ENCODE peak calls at places on chromosome 19, in four cellular contexts. Z is H1, E is trophoblast cell, M is mesenchymal stem cell. X is an unnamed sample.

GRCh38 chr19:10230155-10230903 is 802 bp downstream of the S1PR2 start:
- DNase-seq in Z (peak; percentile 83), M (peak; percentile 56), E (peak; percentile 85), X (peak; percentile 64)

GRCh38 chr19:7395360-7395781 is 46.6 kb downstream of the ARHGEF18 start:
- DNase-seq in Z (peak; percentile 52), M (peak; percentile 26), E (no peak), X (no peak)

GRCh38 chr19:15369594-15369891 is 10.0 kb downstream of the AKAP8 start:
- DNase-seq in M (no peak), Z (no peak), E (no peak), X (no peak)

GRCh38 chr19:22526661-22527272 is 104.6 kb upstream of the ZNF98 start:
- DNase-seq in Z (no peak), E (no peak), M (no peak), X (no peak)

GRCh38 chr19:7998081-7998480 is 7.4 kb downstream of the ELAVL1 start:
- DNase-seq in E (no peak), M (no peak), Z (no peak), X (no peak)

GRCh38 chr19:56946164-56946563 is 105.6 kb upstream of the PEG3 start:
- DNase-seq in M (no peak), E (no peak), Z (no peak), X (peak; percentile 36)

GRCh38 chr19:1855828-1856255 is 7.5 kb downstream of the KLF16 start:
- DNase-seq in M (no peak), Z (no peak), E (no peak), X (no peak)

GRCh38 chr19:8580710-8581281 is 3.6 kb upstream of the MYO1F start:
- DNase-seq in E (peak; percentile 91), M (peak; percentile 75), Z (peak; percentile 99), X (peak; percentile 86)

GRCh38 chr19:18170714-18171255 is 2.8 kb upstream of the IFI30 start:
- DNase-seq in E (peak; percentile 44), Z (no peak), M (no peak), X (no peak)

GRCh38 chr19:1942078-1942933 is 1.3 kb downstream of the CSNK1G2 start:
- DNase-seq in M (peak; percentile 90), E (peak; percentile 75), Z (peak; percentile 85), X (peak; percentile 81)

GRCh38 chr19:35253316-35254286 is 4.8 kb downstream of the LSR start:
- DNase-seq in M (no peak), E (no peak), Z (peak; percentile 48), X (no peak)

GRCh38 chr19:28150129-28150528 is 1062.8 kb downstream of the UQCRFS1 start:
- DNase-seq in M (no peak), E (no peak), Z (no peak), X (no peak)

GRCh38 chr19:4357095-4357797 is 13.9 kb downstream of the MPND start:
- DNase-seq in E (no peak), M (no peak), Z (no peak), X (no peak)

GRCh38 chr19:18224525-18225354 is 1.5 kb downstream of the PDE4C start:
- DNase-seq in M (peak; percentile 98), E (peak; percentile 100), Z (peak; percentile 99), X (peak; percentile 98)

GRCh38 chr19:8306235-8307054 is 1.7 kb downstream of the CD320 start:
- DNase-seq in E (no peak), M (no peak), Z (peak; percentile 43), X (no peak)

GRCh38 chr19:2320939-2321338 is 7.4 kb downstream of the LSM7 start:
- DNase-seq in E (no peak), M (no peak), Z (no peak), X (no peak)

GRCh38 chr19:12137541-12137940 is 2.6 kb downstream of the ZNF20 start:
- DNase-seq in M (no peak), Z (no peak), E (peak; percentile 41), X (no peak)

GRCh38 chr19:7618771-7619510 is 10.4 kb downstream of the XAB2 start:
- DNase-seq in M (no peak), Z (no peak), E (no peak), X (no peak)

GRCh38 chr19:38843175-38843758 is 6.5 kb downstream of the HNRNPL start:
- DNase-seq in E (no peak), Z (no peak), M (no peak), X (no peak)

GRCh38 chr19:38844093-38844686 is 5.6 kb downstream of the HNRNPL start:
- DNase-seq in E (no peak), Z (no peak), M (no peak), X (no peak)

GRCh38 chr19:38845374-38846024 is 4.3 kb downstream of the HNRNPL start:
- DNase-seq in E (no peak), M (no peak), Z (no peak), X (no peak)

GRCh38 chr19:38848299-38849146 is 1.3 kb downstream of the HNRNPL start:
- DNase-seq in Z (no peak), E (no peak), M (no peak), X (no peak)

GRCh38 chr19:38846097-38846496 is 3.7 kb downstream of the HNRNPL start:
- DNase-seq in M (no peak), Z (no peak), E (no peak), X (no peak)
- H3K23ac ChIP-seq in M (no peak overlapping the region), Z (no peak overlapping the region), E (no peak overlapping the region), X (no peak overlapping the region)

GRCh38 chr19:13164370-13165090 is 14.3 kb downstream of the IER2 start:
- DNase-seq in E (peak; percentile 31), M (peak; percentile 65), Z (peak; percentile 89), X (peak; percentile 80)
- H3K4me3 ChIP-seq in E (peak overlapping the region; percentile 10), M (peak overlapping the region; percentile 58), Z (peak overlapping the region; percentile 51), X (peak overlapping the region; percentile 43)

GRCh38 chr19:54893406-54893805 is 12.5 kb upstream of the NCR1 start:
- DNase-seq in M (no peak), E (peak; percentile 74), Z (peak; percentile 76), X (no peak)
- H2BK12ac ChIP-seq in M (no peak overlapping the region), E (no peak overlapping the region), Z (peak overlapping the region; percentile 68), X (no peak overlapping the region)

GRCh38 chr19:42150940-42151339 is 18.7 kb upstream of the POU2F2 start:
- DNase-seq in E (no peak), M (no peak), Z (no peak), X (no peak)
- H3K23ac ChIP-seq in E (no peak overlapping the region), M (no peak overlapping the region), Z (no peak overlapping the region), X (no peak overlapping the region)

GRCh38 chr19:46426035-46426505 is 2.7 kb downstream of the PNMA8C start:
- DNase-seq in Z (no peak), M (peak; percentile 62), E (no peak), X (no peak)

GRCh38 chr19:46429999-46430398 is 1.3 kb upstream of the PNMA8C start:
- DNase-seq in Z (no peak), M (no peak), E (no peak), X (no peak)

GRCh38 chr19:46426506-46427162 is 2.1 kb downstream of the PNMA8C start:
- DNase-seq in M (peak; percentile 83), E (peak; percentile 37), Z (peak; percentile 91), X (peak; percentile 88)

GRCh38 chr19:46427518-46427917 is 1.2 kb downstream of the PNMA8C start:
- DNase-seq in M (no peak), E (no peak), Z (no peak), X (no peak)

GRCh38 chr19:46428278-46429141 is at the start of gene PNMA8C:
- DNase-seq in Z (peak; percentile 93), M (peak; percentile 61), E (peak; percentile 11), X (peak; percentile 89)
- H3K4me3 ChIP-seq in Z (peak within 1 kb of the TSS; percentile 59), M (peak within 1 kb of the TSS; percentile 65), E (no peak within 1 kb of the TSS), X (peak within 1 kb of the TSS; percentile 63)

DNA sequence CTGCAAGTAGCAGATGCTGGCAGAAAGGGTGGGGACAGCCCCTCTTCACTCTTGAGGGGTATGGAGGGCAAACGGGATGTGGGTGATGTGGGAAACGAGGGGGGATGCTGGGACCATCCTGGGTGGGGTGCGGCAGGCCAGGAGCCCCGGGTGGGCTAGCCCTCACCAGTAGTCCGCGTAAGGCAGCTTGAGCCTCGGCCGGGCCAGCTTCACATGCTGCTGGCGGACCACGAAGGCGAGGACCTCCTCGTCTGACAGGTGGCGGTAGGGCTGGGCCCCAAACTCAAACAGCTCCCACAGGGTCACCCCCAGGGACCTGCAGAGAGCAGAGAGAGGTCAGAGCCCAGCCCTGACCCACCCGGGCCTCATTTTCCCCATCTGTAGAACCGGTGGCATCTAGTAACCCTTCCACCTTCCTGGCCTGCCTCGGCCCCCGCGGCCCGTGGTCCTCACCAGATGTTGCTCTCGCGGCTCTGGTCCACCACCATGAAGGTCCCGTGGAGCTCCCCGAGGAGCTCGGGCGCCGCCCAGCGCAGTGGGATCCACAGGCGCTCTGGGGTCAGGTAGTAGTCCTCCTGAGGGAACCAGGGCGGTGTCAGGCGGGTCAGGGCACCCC is 10.7 kb downstream of the LMTK3 start:
- DNase-seq in E (no peak), M (no peak), Z (no peak), X (no peak)
- H2BK12ac ChIP-seq in E (peak overlapping the region; percentile 19), M (peak overlapping the region; percentile 21), Z (no peak overlapping the region), X (peak overlapping the region; percentile 98)

GRCh38 chr19:567296-567900 is 5.0 kb upstream of the BSG start:
- DNase-seq in Z (no peak), M (no peak), E (no peak), X (no peak)
- H3K23ac ChIP-seq in Z (no peak overlapping the region), M (no peak overlapping the region), E (no peak overlapping the region), X (no peak overlapping the region)

DNA sequence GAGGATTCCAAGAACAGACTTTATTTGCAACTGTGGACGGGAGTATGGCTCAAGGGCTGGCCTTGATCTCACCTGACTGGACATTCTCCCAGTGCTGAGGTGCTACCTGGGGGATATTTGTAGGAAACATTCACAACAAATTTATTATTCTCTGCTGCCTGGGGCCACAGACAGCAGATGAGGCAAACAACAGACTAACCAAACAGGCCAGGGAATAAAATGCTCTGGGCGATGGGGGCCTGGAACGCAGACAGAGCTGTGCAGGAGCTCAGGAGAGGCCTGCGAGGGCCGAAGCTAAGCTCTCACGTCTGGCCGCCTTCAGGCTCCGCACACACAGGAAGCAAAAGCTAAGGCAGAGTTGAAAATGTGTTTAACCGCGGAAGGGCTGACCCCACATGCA is 7.8 kb downstream of the PLPP2 start:
- DNase-seq in Z (no peak), E (peak; percentile 98), M (no peak), X (no peak)
- H3K4me3 ChIP-seq in Z (no peak overlapping the region), E (no peak overlapping the region), M (no peak overlapping the region), X (no peak overlapping the region)

X was measured in neuronal stem cell.